ENCODE peak calls at places on chromosomes 12 and 14, in five cellular contexts. O is K562, T is upper lobe of right lung, F is left ventricle myocardium inferior, W is pancreas. M is an unnamed sample.

GRCh38 chr12:108820700-108821406 is 36.5 kb downstream of the SSH1 start:
- DNase-seq in O (no peak), T (no peak), F (no peak), W (no peak), M (peak; percentile 74)

GRCh38 chr14:99166506-99166905 is 105.5 kb downstream of the BCL11B start:
- DNase-seq in O (no peak), T (no peak), F (no peak), W (no peak), M (no peak)

GRCh38 chr14:99737956-99738667 is 54.0 kb downstream of the CYP46A1 start:
- DNase-seq in O (no peak), T (no peak), F (no peak), W (no peak), M (peak; percentile 60)

GRCh38 chr12:132379576-132379975 is 50.2 kb upstream of the GALNT9 start:
- DNase-seq in O (no peak), T (no peak), F (no peak), W (no peak), M (no peak)

GRCh38 chr12:61254225-61254624 is 1006.0 kb upstream of the USP15 start:
- DNase-seq in O (no peak), T (no peak), F (no peak), W (no peak), M (no peak)

GRCh38 chr12:109153711-109154434 is 37.5 kb downstream of the ACACB start:
- DNase-seq in O (peak; percentile 28), T (no peak), F (no peak), W (peak; percentile 41), M (no peak)

GRCh38 chr14:93068721-93069120 is 47.0 kb downstream of the ITPK1 start:
- DNase-seq in O (no peak), T (no peak), F (peak; percentile 59), W (no peak), M (no peak)

GRCh38 chr14:24274101-24274543 is 2.7 kb upstream of the RABGGTA start:
- DNase-seq in O (no peak), T (no peak), F (no peak), W (peak; percentile 77), M (no peak)

GRCh38 chr14:101134851-101135486 is 231.4 kb upstream of the RTL1 start:
- DNase-seq in O (no peak), T (no peak), F (no peak), W (no peak), M (no peak)

GRCh38 chr12:120757949-120758348 is 32.3 kb downstream of the ACADS start:
- DNase-seq in O (no peak), T (no peak), F (no peak), W (no peak), M (no peak)

GRCh38 chr12:49870501-49871262 is 27.8 kb upstream of the BCDIN3D start:
- DNase-seq in O (no peak), T (peak; percentile 41), F (no peak), W (no peak), M (no peak)

DNA sequence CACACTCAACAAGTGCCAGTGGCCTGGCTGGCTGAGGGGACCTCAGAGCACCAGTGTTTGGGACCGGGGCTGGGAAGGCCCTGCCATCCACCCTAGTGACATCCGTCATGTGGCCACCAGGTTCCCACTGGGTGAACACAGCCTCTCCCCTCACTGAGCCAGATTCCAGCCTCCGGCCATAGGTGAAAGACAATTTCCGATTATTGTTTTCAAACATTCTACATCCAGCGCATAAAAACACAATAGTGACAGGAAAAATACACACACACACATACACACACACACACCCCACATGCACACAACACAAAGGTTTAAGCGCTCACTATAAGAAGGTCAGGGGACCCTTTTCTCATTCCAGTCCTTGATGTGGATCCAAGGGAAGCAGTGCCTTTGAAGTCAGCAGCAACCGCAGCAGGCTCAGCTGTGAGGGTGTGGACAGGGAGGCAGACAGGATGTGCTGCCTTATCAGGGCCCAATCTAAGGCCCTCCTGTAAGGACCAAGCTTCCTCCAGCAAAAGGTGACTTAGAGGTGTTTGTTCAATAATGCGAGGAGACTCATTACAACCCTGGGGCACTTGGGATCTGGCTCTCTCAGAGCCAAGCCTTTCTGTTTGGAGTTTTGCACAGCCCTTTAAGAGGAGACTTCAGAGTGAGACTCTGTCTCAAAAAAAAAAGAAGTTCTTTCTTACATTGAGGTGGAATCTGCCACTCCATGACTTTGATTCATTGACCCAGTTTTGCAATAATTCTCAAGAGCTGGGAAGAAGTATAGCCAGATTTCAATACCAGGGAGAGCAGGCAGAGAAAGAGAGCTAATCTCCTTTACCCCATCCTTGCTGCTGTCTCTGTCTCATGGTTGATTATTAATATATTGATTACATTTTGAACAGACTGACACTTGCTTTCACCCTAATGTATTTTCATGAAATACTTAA is 227.8 kb downstream of the ZFP36L1 start:
- DNase-seq in O (peak; percentile 29), T (no peak), F (no peak), W (no peak), M (no peak)
- H3K27ac ChIP-seq in O (no peak overlapping the region), T (peak overlapping the region; percentile 67), F (peak overlapping the region; percentile 78), W (peak overlapping the region; percentile 79), M (peak overlapping the region; percentile 99)

DNA sequence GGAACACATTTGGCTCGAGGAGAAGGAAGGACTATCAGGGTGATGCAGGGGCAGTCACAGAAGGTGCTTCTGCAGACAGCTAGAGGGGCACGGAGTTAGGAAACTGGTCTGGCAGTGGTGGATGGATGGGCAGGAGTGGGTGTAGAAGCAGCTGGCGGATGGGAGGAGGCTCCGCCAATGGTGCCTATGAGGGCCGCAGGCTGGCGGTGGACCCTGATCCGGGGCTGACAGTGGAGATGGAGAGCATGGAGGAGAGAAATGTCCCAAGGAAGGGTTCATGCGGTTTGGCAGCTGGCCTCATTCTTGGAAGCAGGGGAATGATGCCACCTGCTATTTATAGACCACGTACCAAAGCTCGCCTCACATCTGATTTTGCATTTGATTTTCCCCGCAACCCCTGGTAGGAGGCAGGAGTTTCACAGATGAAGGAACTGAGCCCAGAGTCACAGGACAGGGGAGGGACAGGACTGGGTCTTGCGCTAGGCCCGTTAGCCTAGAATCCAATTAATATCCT is 237.1 kb downstream of the FOXN3 start:
- DNase-seq in O (no peak), T (no peak), F (no peak), W (no peak), M (no peak)
- H3K27ac ChIP-seq in O (no peak overlapping the region), T (no peak overlapping the region), F (no peak overlapping the region), W (no peak overlapping the region), M (peak overlapping the region; percentile 52)

GRCh38 chr14:67705211-67705610 is 3.5 kb downstream of the RDH12 start:
- DNase-seq in O (no peak), T (no peak), F (no peak), W (no peak), M (no peak)

GRCh38 chr14:67710209-67710608 is 8.5 kb downstream of the RDH12 start:
- DNase-seq in O (no peak), T (no peak), F (no peak), W (no peak), M (no peak)

GRCh38 chr14:67704018-67704417 is 2.3 kb downstream of the RDH12 start:
- DNase-seq in O (no peak), T (no peak), F (no peak), W (no peak), M (no peak)

DNA sequence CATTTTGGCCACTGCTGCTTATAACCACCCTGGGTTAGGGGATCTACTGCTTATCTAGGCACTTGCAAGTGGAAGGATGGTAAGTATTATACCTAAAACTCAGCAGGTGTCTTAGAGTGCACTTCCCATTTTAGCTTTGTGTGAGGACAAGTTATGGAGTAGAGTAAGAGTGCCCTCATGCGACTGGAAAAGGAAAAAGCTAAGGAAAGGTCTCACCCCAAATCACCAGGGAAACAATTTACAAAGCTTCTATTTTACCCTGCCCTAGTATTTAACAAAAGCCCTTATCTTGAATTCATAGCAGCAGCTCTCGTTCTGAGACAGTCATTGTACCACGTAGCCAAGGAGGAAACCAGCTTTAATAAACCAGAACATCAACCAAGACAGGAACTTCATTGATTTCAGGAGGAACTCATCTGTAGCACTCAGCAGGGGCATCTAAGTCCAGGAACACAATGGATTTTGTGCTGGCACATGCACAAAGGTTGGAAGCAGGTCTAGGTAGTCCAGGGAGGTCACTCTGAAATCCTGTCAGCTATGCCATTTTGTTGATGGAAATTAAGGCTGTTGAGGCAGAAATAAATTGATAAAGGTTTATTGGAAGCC is 2.9 kb downstream of the RDH12 start:
- DNase-seq in O (peak; percentile 20), T (no peak), F (no peak), W (peak; percentile 28), M (no peak)
- H3K27ac ChIP-seq in O (no peak overlapping the region), T (no peak overlapping the region), F (no peak overlapping the region), W (no peak overlapping the region), M (no peak overlapping the region)

DNA sequence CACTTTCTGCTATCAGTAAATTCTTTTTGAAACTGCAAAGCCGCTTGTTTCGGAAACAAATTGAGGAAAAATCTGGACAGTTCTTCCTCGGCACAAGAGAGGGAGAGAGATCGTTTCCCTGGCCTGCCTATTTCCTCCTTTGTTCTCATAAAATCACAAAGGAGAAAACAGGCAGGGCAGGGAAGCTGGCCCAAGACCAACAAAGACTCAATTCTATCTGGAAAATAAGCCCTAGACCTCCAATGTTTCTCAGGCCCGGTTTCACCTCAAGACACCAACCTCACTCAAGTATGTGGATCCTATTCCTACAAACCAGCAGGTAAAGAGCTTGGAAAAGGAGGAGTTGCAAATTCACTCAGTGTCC is 19.5 kb downstream of the DICER1 start:
- DNase-seq in O (no peak), T (no peak), F (no peak), W (no peak), M (no peak)
- H3K27ac ChIP-seq in O (no peak overlapping the region), T (peak overlapping the region; percentile 11), F (peak overlapping the region; percentile 66), W (peak overlapping the region; percentile 64), M (no peak overlapping the region)